ENCODE peak calls at places on chromosomes 12 and 14, in ten cellular contexts. S, X, M, A, H, N, L, F, O and C are unnamed samples.

GRCh38 chr14:75147423-75148071 is 20.7 kb upstream of the NEK9 start:
- DNase-seq in H (no peak), X (peak), O (no peak), S (peak), A (no peak), F (peak), M (no peak), L (peak), N (peak), C (no peak)

GRCh38 chr12:16593546-16593945 is 12.4 kb downstream of the LMO3 start:
- DNase-seq in L (no peak), H (no peak), F (no peak), N (no peak), O (no peak), M (no peak), A (no peak), S (no peak), X (no peak), C (no peak)

GRCh38 chr14:90714811-90715210 is 101.4 kb downstream of the TTC7B start:
- DNase-seq in N (peak), S (no peak), X (no peak), O (no peak), M (no peak), H (no peak), F (no peak), A (no peak), L (peak), C (no peak)

GRCh38 chr14:89399594-89400068 is 17.4 kb downstream of the FOXN3 start:
- DNase-seq in N (peak), X (peak), F (peak), H (no peak), A (no peak), L (peak), S (peak), M (no peak), O (no peak), C (no peak)

GRCh38 chr12:132260721-132261120 is 68.7 kb downstream of the GALNT9 start:
- DNase-seq in F (no peak), O (no peak), A (no peak), S (no peak), M (no peak), N (no peak), L (no peak), H (no peak), X (no peak), C (no peak)

GRCh38 chr12:11609045-11609444 is 40.4 kb upstream of the ETV6 start:
- DNase-seq in H (no peak), S (no peak), X (no peak), L (no peak), A (no peak), F (no peak), N (no peak), O (no peak), M (no peak), C (no peak)

GRCh38 chr14:105248368-105249174 is at the start of gene BTBD6:
- DNase-seq in O (peak), N (peak), S (peak), M (peak), X (peak), L (peak), F (peak), H (peak), A (peak), C (peak)

GRCh38 chr12:64780531-64781373 is 21.5 kb upstream of the GNS start:
- DNase-seq in A (peak), O (no peak), L (no peak), S (peak), X (peak), F (peak), M (peak), H (no peak), N (no peak), C (peak)

GRCh38 chr12:34395056-34396005 is 373.0 kb downstream of the ALG10 start:
- DNase-seq in M (peak), N (no peak), X (no peak), H (no peak), O (no peak), A (no peak), F (no peak), S (peak), L (no peak), C (no peak)

GRCh38 chr14:38357557-38357956 is 101.7 kb upstream of the CLEC14A start:
- DNase-seq in X (no peak), L (peak), N (peak), S (no peak), A (no peak), H (no peak), M (no peak), O (no peak), F (no peak), C (no peak)

GRCh38 chr12:27474344-27474743 is 27.8 kb downstream of the SMCO2 start:
- DNase-seq in L (peak), M (no peak), A (no peak), F (peak), O (no peak), X (no peak), H (no peak), N (peak), S (no peak), C (no peak)

GRCh38 chr12:103548622-103549601 is 38.2 kb upstream of the STAB2 start:
- DNase-seq in L (peak), M (peak), O (peak), S (peak), N (peak), F (peak), H (peak), X (peak), A (peak), C (peak)

GRCh38 chr12:106192659-106193403 is 54.1 kb upstream of the NUAK1 start:
- DNase-seq in S (no peak), L (peak), A (no peak), F (no peak), N (no peak), O (no peak), M (no peak), H (no peak), X (no peak), C (peak)

GRCh38 chr12:29505078-29505477 is 7.6 kb upstream of the OVCH1 start:
- DNase-seq in A (no peak), L (no peak), O (no peak), X (no peak), N (no peak), F (no peak), H (no peak), S (no peak), M (no peak), C (no peak)

GRCh38 chr12:43480591-43480990 is 71.4 kb downstream of the ADAMTS20 start:
- DNase-seq in M (no peak), L (no peak), F (no peak), O (no peak), H (no peak), A (no peak), S (no peak), N (no peak), X (no peak), C (no peak)

GRCh38 chr12:71335668-71336257 is 103.8 kb upstream of the LGR5 start:
- DNase-seq in X (no peak), H (no peak), S (no peak), M (no peak), N (no peak), O (no peak), F (no peak), L (no peak), A (no peak), C (no peak)

GRCh38 chr14:46290706-46291105 is 360.9 kb downstream of the RPL10L start:
- DNase-seq in F (no peak), O (no peak), A (no peak), S (no peak), L (no peak), H (no peak), M (no peak), X (no peak), N (no peak), C (no peak)

GRCh38 chr14:96881713-96882112 is 84.5 kb downstream of the VRK1 start:
- DNase-seq in S (no peak), A (no peak), O (no peak), H (no peak), F (no peak), L (no peak), N (no peak), M (no peak), X (no peak), C (no peak)

GRCh38 chr14:89053303-89053702 is 228.9 kb downstream of the TTC8 start:
- DNase-seq in X (no peak), M (no peak), S (no peak), H (no peak), A (no peak), N (no peak), O (no peak), F (no peak), L (no peak), C (no peak)

GRCh38 chr12:16606201-16606849 is 363 bp upstream of the LMO3 start:
- DNase-seq in L (peak), S (peak), X (no peak), O (no peak), F (peak), M (peak), N (peak), A (no peak), H (no peak), C (peak)